ENCODE peak calls at places on chromosomes 11 and 22, in ten cellular contexts. One of them, this sample, is unnamed.

GRCh38 chr22:19480173-19480568 is 451 bp downstream of the CDC45 start:
- DNase-seq in HEK293T: no peak
- DNase-seq in psoas muscle: no peak
- DNase-seq in left ventricle myocardium inferior: no peak
- DNase-seq in stimulated activated CD4-positive, alpha-beta T cell treated with anti-CD3 and anti-CD28 coated beads, Interleukin-2, amount 100 ng/mL, for 48 hours: no peak
- DNase-seq in GM23338: no peak
- DNase-seq in T-helper 2 cell: no peak
- DNase-seq in tibial artery: no peak
- DNase-seq in central memory CD8-positive, alpha-beta T cell: no peak
- DNase-seq in occipital lobe: no peak
- DNase-seq in this sample: no peak

GRCh38 chr22:23380230-23380573 is 199.9 kb downstream of the IGLL1 start:
- DNase-seq in HEK293T: no peak
- DNase-seq in psoas muscle: no peak
- DNase-seq in left ventricle myocardium inferior: no peak
- DNase-seq in stimulated activated CD4-positive, alpha-beta T cell treated with anti-CD3 and anti-CD28 coated beads, Interleukin-2, amount 100 ng/mL, for 48 hours: no peak
- DNase-seq in GM23338: no peak
- DNase-seq in T-helper 2 cell: no peak
- DNase-seq in tibial artery: peak; percentile 4
- DNase-seq in central memory CD8-positive, alpha-beta T cell: no peak
- DNase-seq in occipital lobe: no peak
- DNase-seq in this sample: no peak

GRCh38 chr22:43515902-43516301 is 104.1 kb downstream of the MPPED1 start:
- DNase-seq in HEK293T: peak; percentile 45
- DNase-seq in psoas muscle: no peak
- DNase-seq in left ventricle myocardium inferior: no peak
- DNase-seq in stimulated activated CD4-positive, alpha-beta T cell treated with anti-CD3 and anti-CD28 coated beads, Interleukin-2, amount 100 ng/mL, for 48 hours: no peak
- DNase-seq in GM23338: peak; percentile 68
- DNase-seq in T-helper 2 cell: no peak
- DNase-seq in tibial artery: no peak
- DNase-seq in central memory CD8-positive, alpha-beta T cell: no peak
- DNase-seq in occipital lobe: no peak
- DNase-seq in this sample: peak; percentile 76

GRCh38 chr11:39668640-39669039 is 1790.8 kb downstream of the LRRC4C start:
- DNase-seq in HEK293T: no peak
- DNase-seq in psoas muscle: no peak
- DNase-seq in left ventricle myocardium inferior: no peak
- DNase-seq in stimulated activated CD4-positive, alpha-beta T cell treated with anti-CD3 and anti-CD28 coated beads, Interleukin-2, amount 100 ng/mL, for 48 hours: no peak
- DNase-seq in GM23338: no peak
- DNase-seq in T-helper 2 cell: no peak
- DNase-seq in tibial artery: no peak
- DNase-seq in central memory CD8-positive, alpha-beta T cell: no peak
- DNase-seq in occipital lobe: no peak
- DNase-seq in this sample: no peak

GRCh38 chr11:32430586-32431357 is 4.6 kb downstream of the WT1 start:
- DNase-seq in HEK293T: no peak
- DNase-seq in psoas muscle: no peak
- DNase-seq in left ventricle myocardium inferior: no peak
- DNase-seq in stimulated activated CD4-positive, alpha-beta T cell treated with anti-CD3 and anti-CD28 coated beads, Interleukin-2, amount 100 ng/mL, for 48 hours: no peak
- DNase-seq in GM23338: peak; percentile 78
- DNase-seq in T-helper 2 cell: no peak
- DNase-seq in tibial artery: no peak
- DNase-seq in central memory CD8-positive, alpha-beta T cell: no peak
- DNase-seq in occipital lobe: no peak
- DNase-seq in this sample: peak; percentile 50

GRCh38 chr11:122267602-122268001 is 151.6 kb upstream of the BLID start:
- DNase-seq in HEK293T: no peak
- DNase-seq in psoas muscle: no peak
- DNase-seq in left ventricle myocardium inferior: no peak
- DNase-seq in stimulated activated CD4-positive, alpha-beta T cell treated with anti-CD3 and anti-CD28 coated beads, Interleukin-2, amount 100 ng/mL, for 48 hours: no peak
- DNase-seq in GM23338: peak; percentile 17
- DNase-seq in T-helper 2 cell: no peak
- DNase-seq in tibial artery: no peak
- DNase-seq in central memory CD8-positive, alpha-beta T cell: no peak
- DNase-seq in occipital lobe: no peak
- DNase-seq in this sample: peak; percentile 23

GRCh38 chr11:22624742-22625447 is 728 bp downstream of the FANCF start:
- DNase-seq in HEK293T: no peak
- DNase-seq in psoas muscle: peak; percentile 81
- DNase-seq in left ventricle myocardium inferior: peak; percentile 56
- DNase-seq in stimulated activated CD4-positive, alpha-beta T cell treated with anti-CD3 and anti-CD28 coated beads, Interleukin-2, amount 100 ng/mL, for 48 hours: no peak
- DNase-seq in GM23338: peak; percentile 90
- DNase-seq in T-helper 2 cell: peak; percentile 53
- DNase-seq in tibial artery: peak; percentile 31
- DNase-seq in central memory CD8-positive, alpha-beta T cell: peak; percentile 48
- DNase-seq in occipital lobe: peak; percentile 79
- DNase-seq in this sample: peak; percentile 52

GRCh38 chr11:5992150-5992549 is 5.4 kb upstream of the OR52L1 start:
- DNase-seq in HEK293T: no peak
- DNase-seq in psoas muscle: no peak
- DNase-seq in left ventricle myocardium inferior: no peak
- DNase-seq in stimulated activated CD4-positive, alpha-beta T cell treated with anti-CD3 and anti-CD28 coated beads, Interleukin-2, amount 100 ng/mL, for 48 hours: no peak
- DNase-seq in GM23338: no peak
- DNase-seq in T-helper 2 cell: no peak
- DNase-seq in tibial artery: no peak
- DNase-seq in central memory CD8-positive, alpha-beta T cell: no peak
- DNase-seq in occipital lobe: no peak
- DNase-seq in this sample: no peak

GRCh38 chr22:28016781-28017557 is 97.9 kb upstream of the PITPNB start:
- DNase-seq in HEK293T: no peak
- DNase-seq in psoas muscle: peak; percentile 24
- DNase-seq in left ventricle myocardium inferior: peak; percentile 14
- DNase-seq in stimulated activated CD4-positive, alpha-beta T cell treated with anti-CD3 and anti-CD28 coated beads, Interleukin-2, amount 100 ng/mL, for 48 hours: no peak
- DNase-seq in GM23338: no peak
- DNase-seq in T-helper 2 cell: no peak
- DNase-seq in tibial artery: peak; percentile 18
- DNase-seq in central memory CD8-positive, alpha-beta T cell: no peak
- DNase-seq in occipital lobe: no peak
- DNase-seq in this sample: no peak

GRCh38 chr11:103794262-103794661 is 242.2 kb upstream of the DDI1 start:
- DNase-seq in HEK293T: no peak
- DNase-seq in psoas muscle: no peak
- DNase-seq in left ventricle myocardium inferior: no peak
- DNase-seq in stimulated activated CD4-positive, alpha-beta T cell treated with anti-CD3 and anti-CD28 coated beads, Interleukin-2, amount 100 ng/mL, for 48 hours: no peak
- DNase-seq in GM23338: no peak
- DNase-seq in T-helper 2 cell: no peak
- DNase-seq in tibial artery: no peak
- DNase-seq in central memory CD8-positive, alpha-beta T cell: no peak
- DNase-seq in occipital lobe: no peak
- DNase-seq in this sample: no peak

GRCh38 chr22:46929046-46929688 is 166.7 kb downstream of the TBC1D22A start:
- DNase-seq in HEK293T: no peak
- DNase-seq in psoas muscle: no peak
- DNase-seq in left ventricle myocardium inferior: no peak
- DNase-seq in stimulated activated CD4-positive, alpha-beta T cell treated with anti-CD3 and anti-CD28 coated beads, Interleukin-2, amount 100 ng/mL, for 48 hours: no peak
- DNase-seq in GM23338: no peak
- DNase-seq in T-helper 2 cell: no peak
- DNase-seq in tibial artery: no peak
- DNase-seq in central memory CD8-positive, alpha-beta T cell: no peak
- DNase-seq in occipital lobe: no peak
- DNase-seq in this sample: no peak

GRCh38 chr11:1157341-1157644 is 460 bp upstream of the MUC5AC start:
- DNase-seq in HEK293T: no peak
- DNase-seq in psoas muscle: no peak
- DNase-seq in left ventricle myocardium inferior: no peak
- DNase-seq in stimulated activated CD4-positive, alpha-beta T cell treated with anti-CD3 and anti-CD28 coated beads, Interleukin-2, amount 100 ng/mL, for 48 hours: no peak
- DNase-seq in GM23338: no peak
- DNase-seq in T-helper 2 cell: no peak
- DNase-seq in tibial artery: no peak
- DNase-seq in central memory CD8-positive, alpha-beta T cell: no peak
- DNase-seq in occipital lobe: no peak
- DNase-seq in this sample: no peak

GRCh38 chr11:606245-606644 is 9.5 kb downstream of the IRF7 start:
- DNase-seq in HEK293T: no peak
- DNase-seq in psoas muscle: no peak
- DNase-seq in left ventricle myocardium inferior: peak; percentile 77
- DNase-seq in stimulated activated CD4-positive, alpha-beta T cell treated with anti-CD3 and anti-CD28 coated beads, Interleukin-2, amount 100 ng/mL, for 48 hours: no peak
- DNase-seq in GM23338: no peak
- DNase-seq in T-helper 2 cell: no peak
- DNase-seq in tibial artery: no peak
- DNase-seq in central memory CD8-positive, alpha-beta T cell: no peak
- DNase-seq in occipital lobe: peak; percentile 25
- DNase-seq in this sample: peak; percentile 79

GRCh38 chr11:1059759-1060158 is 14.9 kb upstream of the MUC2 start:
- DNase-seq in HEK293T: no peak
- DNase-seq in psoas muscle: peak; percentile 27
- DNase-seq in left ventricle myocardium inferior: no peak
- DNase-seq in stimulated activated CD4-positive, alpha-beta T cell treated with anti-CD3 and anti-CD28 coated beads, Interleukin-2, amount 100 ng/mL, for 48 hours: no peak
- DNase-seq in GM23338: no peak
- DNase-seq in T-helper 2 cell: no peak
- DNase-seq in tibial artery: no peak
- DNase-seq in central memory CD8-positive, alpha-beta T cell: no peak
- DNase-seq in occipital lobe: no peak
- DNase-seq in this sample: peak; percentile 57

GRCh38 chr11:116109228-116109627 is 605.0 kb upstream of the CADM1 start:
- DNase-seq in HEK293T: peak; percentile 17
- DNase-seq in psoas muscle: no peak
- DNase-seq in left ventricle myocardium inferior: no peak
- DNase-seq in stimulated activated CD4-positive, alpha-beta T cell treated with anti-CD3 and anti-CD28 coated beads, Interleukin-2, amount 100 ng/mL, for 48 hours: no peak
- DNase-seq in GM23338: no peak
- DNase-seq in T-helper 2 cell: no peak
- DNase-seq in tibial artery: no peak
- DNase-seq in central memory CD8-positive, alpha-beta T cell: no peak
- DNase-seq in occipital lobe: no peak
- DNase-seq in this sample: no peak

GRCh38 chr11:102421262-102421661 is 31.3 kb downstream of the TMEM123 start:
- DNase-seq in HEK293T: no peak
- DNase-seq in psoas muscle: no peak
- DNase-seq in left ventricle myocardium inferior: no peak
- DNase-seq in stimulated activated CD4-positive, alpha-beta T cell treated with anti-CD3 and anti-CD28 coated beads, Interleukin-2, amount 100 ng/mL, for 48 hours: no peak
- DNase-seq in GM23338: no peak
- DNase-seq in T-helper 2 cell: no peak
- DNase-seq in tibial artery: no peak
- DNase-seq in central memory CD8-positive, alpha-beta T cell: no peak
- DNase-seq in occipital lobe: no peak
- DNase-seq in this sample: no peak

GRCh38 chr11:35689081-35689996 is 26.8 kb downstream of the TRIM44 start:
- DNase-seq in HEK293T: no peak
- DNase-seq in psoas muscle: no peak
- DNase-seq in left ventricle myocardium inferior: no peak
- DNase-seq in stimulated activated CD4-positive, alpha-beta T cell treated with anti-CD3 and anti-CD28 coated beads, Interleukin-2, amount 100 ng/mL, for 48 hours: no peak
- DNase-seq in GM23338: no peak
- DNase-seq in T-helper 2 cell: no peak
- DNase-seq in tibial artery: no peak
- DNase-seq in central memory CD8-positive, alpha-beta T cell: no peak
- DNase-seq in occipital lobe: no peak
- DNase-seq in this sample: no peak

GRCh38 chr11:107550304-107550703 is 15.2 kb downstream of the ALKBH8 start:
- DNase-seq in HEK293T: no peak
- DNase-seq in psoas muscle: no peak
- DNase-seq in left ventricle myocardium inferior: no peak
- DNase-seq in stimulated activated CD4-positive, alpha-beta T cell treated with anti-CD3 and anti-CD28 coated beads, Interleukin-2, amount 100 ng/mL, for 48 hours: no peak
- DNase-seq in GM23338: no peak
- DNase-seq in T-helper 2 cell: no peak
- DNase-seq in tibial artery: no peak
- DNase-seq in central memory CD8-positive, alpha-beta T cell: no peak
- DNase-seq in occipital lobe: no peak
- DNase-seq in this sample: no peak

This sample was measured in iPS-NIHi11.